ENCODE peak calls at places on chromosomes 12 and 14, in five cellular contexts. R is adipocyte, K is right cardiac atrium, F is astrocyte, Q is fibroblast of lung. N is an unnamed sample. For H3K9me3, the result is how much of the 10 kb centered on the place peaks cover.

GRCh38 chr14:32941668-32942065 is 3.0 kb downstream of the NPAS3 start:
- DNase-seq in R (no peak), K (no peak), F (no peak), Q (no peak), N (peak)

GRCh38 chr12:68356060-68356748 is 24.0 kb upstream of the MDM1 start:
- DNase-seq in R (no peak), K (no peak), F (no peak), Q (no peak), N (no peak)

GRCh38 chr14:44788612-44789011 is 173.1 kb downstream of the KLHL28 start:
- DNase-seq in R (no peak), K (no peak), F (no peak), Q (no peak), N (peak)

GRCh38 chr12:72632286-72632685 is 360.1 kb downstream of the TRHDE start:
- DNase-seq in R (peak), K (no peak), F (peak), Q (peak), N (peak)

GRCh38 chr12:92506460-92506859 is 196.3 kb upstream of the PLEKHG7 start:
- DNase-seq in R (peak), K (no peak), F (no peak), Q (no peak), N (no peak)

GRCh38 chr14:96039633-96040311 is 610 bp downstream of the C14orf132 start:
- DNase-seq in R (peak), K (peak), F (peak), Q (peak), N (no peak)

GRCh38 chr12:25459541-25459951 is 93.5 kb downstream of the LMNTD1 start:
- DNase-seq in R (no peak), K (peak), F (no peak), Q (no peak), N (no peak)

GRCh38 chr12:46449161-46449715 is 76.7 kb upstream of the SLC38A2 start:
- DNase-seq in R (no peak), K (no peak), F (no peak), Q (no peak), N (no peak)

GRCh38 chr12:115035536-115036107 is 351.6 kb upstream of the TBX3 start:
- DNase-seq in R (no peak), K (peak), F (no peak), Q (no peak), N (no peak)

GRCh38 chr12:26465419-26466097 is 270.2 kb downstream of the SSPN start:
- DNase-seq in R (peak), K (no peak), F (peak), Q (peak), N (peak)

GRCh38 chr14:80468331-80469122 is 257.2 kb upstream of the DIO2 start:
- DNase-seq in R (no peak), K (no peak), F (no peak), Q (no peak), N (no peak)

GRCh38 chr12:108526482-108527234 is 11.6 kb downstream of the FICD start:
- DNase-seq in R (no peak), K (no peak), F (peak), Q (peak), N (no peak)

GRCh38 chr12:55935742-55936151 is 4.8 kb downstream of the DGKA start:
- DNase-seq in R (no peak), K (peak), F (no peak), Q (no peak), N (no peak)

GRCh38 chr14:95835331-95835730 is 41.3 kb upstream of the TUNAR start:
- DNase-seq in R (no peak), K (no peak), F (peak), Q (no peak), N (no peak)

GRCh38 chr12:9651265-9651729 is 18.2 kb upstream of the CLEC2D start:
- DNase-seq in R (peak), K (no peak), F (peak), Q (peak), N (peak)

GRCh38 chr14:81269100-81269978 is 48.6 kb upstream of the GTF2A1 start:
- DNase-seq in R (peak), K (no peak), F (peak), Q (peak), N (peak)

GRCh38 chr14:60094306-60094897 is 2.7 kb downstream of the PCNX4 start:
- DNase-seq in R (no peak), K (no peak), F (peak), Q (peak), N (peak)

GRCh38 chr12:108980831-108981618 is 39.8 kb downstream of the SVOP start:
- DNase-seq in R (peak), K (no peak), F (peak), Q (no peak), N (no peak)

GRCh38 chr14:72907886-72908285 is 14.0 kb upstream of the DPF3 start:
- DNase-seq in R (peak), K (no peak), F (peak), Q (peak), N (peak)

GRCh38 chr12:34601689-34602088 is 579.4 kb downstream of the ALG10 start:
- DNase-seq in R (no peak), K (no peak), F (no peak), Q (no peak), N (no peak)
- H3K9me3 ChIP-seq in R (under half), K (under half), F (under half), Q (under half), N (under half)

DNA sequence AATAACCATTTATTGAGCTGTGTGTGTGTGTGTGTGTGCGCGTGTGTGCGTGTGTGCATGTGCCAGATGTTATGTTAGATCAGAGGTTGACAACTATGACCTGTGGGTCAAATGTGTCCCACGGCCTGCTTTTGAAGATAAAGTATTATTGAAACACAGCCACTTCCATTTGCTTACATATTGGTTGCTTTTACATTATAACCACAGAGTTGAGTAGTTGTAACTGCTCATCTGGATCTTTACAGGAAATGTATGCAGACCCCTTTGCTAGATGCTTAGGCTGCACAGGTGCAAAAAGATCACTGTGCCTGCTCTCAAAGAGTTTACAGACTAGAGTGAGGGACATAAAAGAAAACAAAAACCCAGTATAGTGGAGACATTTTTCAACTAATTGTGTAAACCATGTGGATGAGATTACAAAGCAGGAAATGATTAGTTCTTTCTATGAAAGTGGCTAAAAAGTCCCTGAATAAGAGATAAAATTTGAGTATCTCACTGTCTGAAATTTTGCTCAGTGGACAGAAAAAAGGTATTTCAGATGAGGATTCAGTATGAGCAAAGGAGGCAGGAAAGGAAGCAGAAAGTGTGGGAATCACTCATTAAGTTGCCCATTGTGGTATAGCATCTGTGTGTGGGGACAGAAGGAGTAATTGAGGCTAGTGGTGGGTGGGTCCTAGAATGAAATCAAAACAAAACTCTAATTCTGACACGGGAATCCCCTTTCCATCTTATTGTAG is 188.4 kb downstream of the PAH start:
- DNase-seq in R (no peak), K (no peak), F (no peak), Q (no peak), N (no peak)
- H3K9me3 ChIP-seq in R (under half), K (under half), F (under half), Q (under half), N (under half)

DNA sequence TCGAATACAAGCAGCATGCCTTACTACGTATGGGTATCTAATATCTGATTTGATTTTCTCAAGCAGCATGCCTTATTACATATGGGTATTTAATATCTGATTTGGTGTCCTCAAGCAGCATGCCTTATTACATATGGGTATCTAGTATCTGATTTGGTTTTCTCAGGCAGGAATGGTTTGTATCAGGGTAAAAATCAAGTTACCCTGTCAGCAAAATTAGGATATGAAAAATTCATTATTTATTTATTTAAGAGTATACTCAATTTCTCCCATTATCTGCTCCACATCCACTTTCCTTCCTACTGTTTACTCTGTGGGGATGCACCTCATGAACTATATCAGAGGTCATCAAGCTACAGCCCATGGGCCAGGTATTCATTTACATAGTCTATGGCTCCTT is 21.9 kb downstream of the ZNF891 start:
- DNase-seq in R (no peak), K (no peak), F (no peak), Q (no peak), N (no peak)
- H3K9me3 ChIP-seq in R (half or more), K (under half), F (half or more), Q (under half), N (half or more)

DNA sequence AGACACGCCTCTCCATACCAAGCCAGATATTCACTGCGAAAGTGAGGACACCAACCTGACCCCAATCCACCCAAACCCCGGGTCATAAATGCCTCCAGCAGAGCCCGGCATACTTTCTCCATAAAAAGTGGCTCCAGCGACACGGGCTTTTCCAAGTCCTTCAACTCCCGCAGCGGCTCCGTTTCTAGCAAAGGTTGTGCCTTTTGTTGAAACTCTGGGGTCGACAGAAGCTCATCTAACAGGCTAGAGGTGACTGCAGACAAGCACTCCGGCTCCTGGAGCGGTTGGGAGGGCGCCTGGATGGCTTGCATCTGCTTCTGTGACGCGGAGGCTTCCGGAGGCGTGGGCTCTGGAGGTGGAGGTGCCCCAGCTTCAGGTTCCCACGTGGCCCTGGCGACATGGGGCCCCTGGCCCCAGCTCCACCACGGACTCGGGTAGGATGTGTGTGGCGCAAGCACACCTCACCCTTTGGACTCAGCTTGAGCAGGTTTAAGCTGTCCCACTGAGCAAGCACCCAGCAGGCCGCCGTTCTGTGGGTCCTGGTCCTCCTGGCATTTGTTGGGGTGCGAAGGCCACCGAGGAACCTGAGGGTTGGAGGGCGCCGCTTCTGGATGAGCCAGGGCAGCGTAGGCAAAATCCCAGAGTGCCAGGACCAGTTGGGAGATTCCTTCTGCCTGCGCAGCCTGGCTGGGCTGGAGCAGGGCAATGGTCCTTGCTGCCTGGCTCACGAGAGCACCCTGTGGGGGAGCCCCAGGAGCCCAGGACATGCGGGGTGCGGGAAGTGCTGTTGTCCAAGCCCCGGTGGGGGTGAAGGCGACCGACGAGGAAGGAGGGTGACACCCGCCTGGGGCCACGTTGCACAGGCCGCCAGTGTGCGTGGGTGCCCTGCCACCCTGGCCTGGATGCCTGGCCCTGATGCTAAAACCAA is 186.3 kb downstream of the ALG10 start:
- DNase-seq in R (no peak), K (no peak), F (no peak), Q (no peak), N (no peak)
- H3K9me3 ChIP-seq in R (under half), K (under half), F (under half), Q (under half), N (under half)

GRCh38 chr14:105971593-105972500 is 445.5 kb downstream of the TMEM121 start:
- DNase-seq in R (no peak), K (no peak), F (no peak), Q (no peak), N (no peak)
- H3K9me3 ChIP-seq in R (under half), K (under half), F (under half), Q (under half), N (under half)

GRCh38 chr14:105935384-105935783 is 409.0 kb downstream of the TMEM121 start:
- DNase-seq in R (no peak), K (no peak), F (no peak), Q (no peak), N (no peak)

GRCh38 chr14:105938055-105938863 is 411.9 kb downstream of the TMEM121 start:
- DNase-seq in R (no peak), K (no peak), F (no peak), Q (no peak), N (no peak)

GRCh38 chr14:105938959-105939358 is 412.6 kb downstream of the TMEM121 start:
- DNase-seq in R (no peak), K (no peak), F (no peak), Q (no peak), N (no peak)

GRCh38 chr14:105939810-105940508 is 413.6 kb downstream of the TMEM121 start:
- DNase-seq in R (no peak), K (no peak), F (no peak), Q (no peak), N (no peak)

DNA sequence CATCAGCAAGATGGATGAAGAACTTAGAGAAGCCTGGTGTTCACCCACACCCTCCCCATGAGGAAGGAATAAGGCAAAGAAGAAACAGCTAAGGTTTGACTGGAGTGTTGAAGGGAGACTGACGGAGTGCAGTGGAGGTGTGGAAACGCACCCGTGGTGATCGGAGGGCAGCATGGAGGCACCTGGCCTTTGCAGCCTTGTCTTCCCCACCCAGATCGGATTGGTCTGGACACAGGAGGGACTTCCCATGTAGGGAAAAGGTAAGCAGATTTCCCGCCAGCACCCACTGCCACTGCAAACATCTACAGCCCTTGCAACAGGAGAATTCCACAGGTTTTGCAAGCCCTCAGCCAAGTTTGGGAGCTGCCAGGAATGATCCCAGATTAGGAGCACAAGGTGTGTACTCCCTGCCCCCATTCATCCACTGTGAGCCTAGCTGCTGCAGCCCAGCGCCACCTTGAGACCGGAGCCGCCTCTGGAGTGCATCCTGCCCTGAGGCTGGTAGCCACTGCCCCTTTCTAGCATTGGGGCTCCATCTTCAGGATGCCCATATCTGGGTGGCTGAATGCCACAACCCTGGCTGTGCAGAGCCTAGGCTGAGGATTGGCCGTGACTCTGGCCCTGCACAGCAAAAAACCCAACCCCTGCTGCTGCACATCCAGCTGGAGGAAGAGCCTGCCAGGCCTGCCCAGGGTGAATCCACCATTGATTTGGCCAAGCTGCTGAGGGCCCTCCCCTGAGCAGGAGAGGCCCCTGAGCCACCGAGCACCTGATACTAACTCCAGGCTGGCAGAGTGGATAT is 411.1 kb downstream of the TMEM121 start:
- DNase-seq in R (no peak), K (no peak), F (no peak), Q (no peak), N (no peak)
- H3K9me3 ChIP-seq in R (under half), K (under half), F (under half), Q (under half), N (under half)

GRCh38 chr12:34287437-34287836 is 265.1 kb downstream of the ALG10 start:
- DNase-seq in R (no peak), K (no peak), F (no peak), Q (no peak), N (no peak)

GRCh38 chr12:34289431-34290190 is 267.3 kb downstream of the ALG10 start:
- DNase-seq in R (no peak), K (peak), F (no peak), Q (no peak), N (no peak)

GRCh38 chr12:34286934-34287333 is 264.6 kb downstream of the ALG10 start:
- DNase-seq in R (no peak), K (no peak), F (no peak), Q (no peak), N (no peak)

GRCh38 chr12:34288963-34289345 is 266.7 kb downstream of the ALG10 start:
- DNase-seq in R (no peak), K (no peak), F (no peak), Q (no peak), N (no peak)

DNA sequence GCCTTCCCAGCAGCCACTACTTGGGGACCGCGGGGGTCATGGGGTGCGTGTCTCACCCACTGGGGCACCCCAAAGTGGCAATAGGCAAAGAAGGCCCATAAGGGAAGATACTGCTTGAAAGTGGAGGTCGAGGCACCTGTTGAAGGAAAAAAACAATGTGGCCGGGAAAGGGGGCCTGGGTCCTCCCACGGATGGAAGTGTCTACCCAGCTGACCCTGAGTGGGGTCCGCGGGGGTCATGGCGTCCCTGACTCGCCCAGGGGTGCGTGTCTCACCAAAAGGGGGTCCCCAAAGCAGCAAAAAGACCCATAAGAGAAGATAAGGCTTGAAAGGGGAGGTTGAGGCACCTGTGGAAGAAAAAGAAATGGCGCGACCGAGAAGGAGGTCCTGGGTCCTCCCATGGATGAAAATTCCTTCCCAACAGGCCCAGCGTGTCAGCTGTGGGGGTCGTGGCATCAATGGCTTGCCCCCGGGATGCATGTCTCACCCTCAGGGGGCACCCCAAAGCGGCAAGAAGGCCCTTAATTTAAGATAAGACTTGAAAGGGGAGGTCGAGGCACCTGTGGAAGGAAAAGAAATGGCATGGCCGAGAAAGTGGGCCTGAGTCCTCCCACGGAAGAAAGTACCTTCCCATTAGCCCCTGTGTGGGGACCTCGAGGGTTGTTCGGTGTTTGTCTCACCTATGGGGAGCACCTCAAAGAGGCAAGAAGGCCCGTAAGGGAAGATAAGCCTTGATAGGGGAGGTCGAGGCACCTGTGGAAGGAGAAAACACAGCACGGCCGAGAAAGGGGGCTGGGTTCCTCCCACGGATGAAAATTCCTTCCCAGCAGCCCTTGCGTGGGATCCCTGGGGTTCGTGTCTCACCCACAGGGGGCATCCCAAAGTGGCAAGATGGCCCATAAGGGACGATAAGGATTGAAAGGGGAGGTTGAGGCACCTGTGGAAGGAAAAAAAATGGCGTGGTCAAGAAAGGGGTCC is 266.0 kb downstream of the ALG10 start:
- DNase-seq in R (no peak), K (no peak), F (no peak), Q (no peak), N (no peak)
- H3K9me3 ChIP-seq in R (under half), K (under half), F (under half), Q (under half), N (under half)

GRCh38 chr12:34387711-34388635 is 365.7 kb downstream of the ALG10 start:
- DNase-seq in R (no peak), K (peak), F (no peak), Q (no peak), N (no peak)

GRCh38 chr12:34386621-34387255 is 364.4 kb downstream of the ALG10 start:
- DNase-seq in R (no peak), K (peak), F (no peak), Q (no peak), N (no peak)

GRCh38 chr12:34389378-34390170 is 367.3 kb downstream of the ALG10 start:
- DNase-seq in R (no peak), K (peak), F (no peak), Q (no peak), N (no peak)

GRCh38 chr12:34390171-34390841 is 368.0 kb downstream of the ALG10 start:
- DNase-seq in R (no peak), K (peak), F (no peak), Q (no peak), N (no peak)

GRCh38 chr12:34388636-34389377 is 366.5 kb downstream of the ALG10 start:
- DNase-seq in R (no peak), K (peak), F (no peak), Q (no peak), N (no peak)
- H3K9me3 ChIP-seq in R (under half), K (under half), F (under half), Q (under half), N (under half)

DNA sequence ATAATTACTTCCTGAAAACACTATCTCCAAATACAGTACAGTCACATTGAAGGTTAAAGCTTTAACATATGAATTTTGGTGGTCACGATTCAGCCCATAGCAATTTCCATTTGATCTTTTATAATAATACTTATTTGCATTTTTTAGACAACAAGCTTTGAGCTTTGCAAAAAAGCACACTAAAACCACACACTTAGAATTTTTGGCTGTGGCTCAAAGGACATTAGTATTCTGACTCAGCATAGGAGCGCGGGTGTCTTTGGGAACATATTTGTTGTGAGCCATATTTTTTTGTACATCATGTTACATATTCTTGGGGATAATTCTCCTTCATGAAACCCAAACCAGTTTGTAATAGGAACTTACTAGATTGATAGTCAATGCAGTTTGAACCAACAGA is 808.2 kb upstream of the FBXO33 start:
- DNase-seq in R (no peak), K (no peak), F (peak), Q (no peak), N (peak)
- H3K9me3 ChIP-seq in R (under half), K (under half), F (under half), Q (under half), N (under half)

N was measured in PC-3.